ENCODE peak calls at places on chromosomes 2 and 18, in four cellular contexts. H is fibroblast of lung, I is cardiac fibroblast, L is IMR-90. F is an unnamed sample.

GRCh38 chr18:61256291-61256690 is 76.9 kb upstream of the CDH20 start:
- DNase-seq in H (no peak), I (no peak), L (no peak), F (no peak)

GRCh38 chr2:96843538-96844268 is at the start of gene ANKRD23:
- DNase-seq in H (no peak), I (no peak), L (no peak), F (no peak)

GRCh38 chr2:150587547-150588209 is 100.2 kb upstream of the RND3 start:
- DNase-seq in H (peak; percentile 65), I (peak; percentile 70), L (peak; percentile 65), F (no peak)

GRCh38 chr18:22488554-22488953 is 70.8 kb upstream of the CTAGE1 start:
- DNase-seq in H (no peak), I (peak; percentile 60), L (no peak), F (no peak)

GRCh38 chr2:12363569-12363968 is 353.2 kb upstream of the TRIB2 start:
- DNase-seq in H (no peak), I (peak; percentile 52), L (no peak), F (no peak)

GRCh38 chr18:72444756-72445155 is 99.4 kb downstream of the CBLN2 start:
- DNase-seq in H (no peak), I (no peak), L (no peak), F (no peak)

GRCh38 chr18:400466-400865 is 100.0 kb downstream of the COLEC12 start:
- DNase-seq in H (peak; percentile 80), I (peak; percentile 9), L (peak; percentile 74), F (no peak)

GRCh38 chr2:38261569-38262513 is 115.2 kb downstream of the ATL2 start:
- DNase-seq in H (no peak), I (no peak), L (no peak), F (no peak)

GRCh38 chr2:127193164-127193947 is 26.7 kb downstream of the CYP27C1 start:
- DNase-seq in H (peak; percentile 25), I (no peak), L (peak; percentile 25), F (no peak)

GRCh38 chr2:5479265-5479928 is 212.8 kb upstream of the SOX11 start:
- DNase-seq in H (no peak), I (no peak), L (no peak), F (no peak)

GRCh38 chr2:11129598-11130449 is 25.4 kb upstream of the SLC66A3 start:
- DNase-seq in H (peak; percentile 27), I (no peak), L (no peak), F (peak; percentile 90)

GRCh38 chr2:157858846-157859245 is 17.3 kb downstream of the ACVR1 start:
- DNase-seq in H (no peak), I (no peak), L (no peak), F (no peak)

GRCh38 chr2:231991664-231992063 is 30.2 kb downstream of the DIS3L2 start:
- DNase-seq in H (peak; percentile 48), I (peak; percentile 31), L (peak; percentile 26), F (no peak)

GRCh38 chr2:159971365-159972122 is 90.9 kb downstream of the PLA2R1 start:
- DNase-seq in H (no peak), I (no peak), L (no peak), F (no peak)

GRCh38 chr2:226836548-226836885 is 663 bp downstream of the RHBDD1 start:
- DNase-seq in H (no peak), I (no peak), L (no peak), F (no peak)

GRCh38 chr2:154836622-154837021 is 138.1 kb downstream of the KCNJ3 start:
- DNase-seq in H (no peak), I (no peak), L (no peak), F (no peak)

GRCh38 chr2:182241936-182242335 is 184.9 kb downstream of the PDE1A start:
- DNase-seq in H (no peak), I (no peak), L (peak; percentile 4), F (no peak)

GRCh38 chr2:213848631-213849030 is 562.2 kb upstream of the VWC2L start:
- DNase-seq in H (peak; percentile 78), I (no peak), L (peak; percentile 82), F (no peak)

GRCh38 chr18:75089748-75090327 is 119.1 kb downstream of the PTGR3 start:
- DNase-seq in H (no peak), I (no peak), L (no peak), F (no peak)

GRCh38 chr2:72895759-72896281 is 8.6 kb downstream of the SPR start:
- DNase-seq in H (peak; percentile 60), I (peak; percentile 48), L (peak; percentile 55), F (no peak)

GRCh38 chr2:176642074-176642473 is 372.8 kb downstream of the MTX2 start:
- DNase-seq in H (peak; percentile 83), I (peak; percentile 75), L (peak; percentile 51), F (no peak)

GRCh38 chr2:176457486-176457885 is 188.2 kb downstream of the MTX2 start:
- DNase-seq in H (no peak), I (peak; percentile 10), L (no peak), F (no peak)

GRCh38 chr2:54568876-54569298 is 112.8 kb downstream of the SPTBN1 start:
- DNase-seq in H (no peak), I (no peak), L (no peak), F (no peak)

GRCh38 chr18:867257-867656 is 37.4 kb upstream of the ADCYAP1 start:
- DNase-seq in H (no peak), I (no peak), L (no peak), F (no peak)

GRCh38 chr2:224712346-224712745 is 3.8 kb downstream of the CCDC195 start:
- DNase-seq in H (peak; percentile 45), I (peak; percentile 24), L (peak; percentile 2), F (no peak)

GRCh38 chr2:133886735-133887675 is 318.7 kb upstream of the NCKAP5 start:
- DNase-seq in H (peak; percentile 50), I (peak; percentile 78), L (peak; percentile 80), F (peak; percentile 50)

GRCh38 chr2:147689510-147689909 is 155.3 kb upstream of the ACVR2A start:
- DNase-seq in H (no peak), I (no peak), L (no peak), F (no peak)

GRCh38 chr2:11901351-11902069 is 155.1 kb downstream of the LPIN1 start:
- DNase-seq in H (no peak), I (no peak), L (no peak), F (no peak)

GRCh38 chr2:53877556-53877955 is 17.8 kb upstream of the GPR75 start:
- DNase-seq in H (peak; percentile 30), I (peak; percentile 57), L (peak; percentile 62), F (no peak)

GRCh38 chr18:36187138-36187825 is at the start of gene MOCOS:
- DNase-seq in H (peak; percentile 61), I (peak; percentile 53), L (peak; percentile 42), F (peak; percentile 76)
- TF ChIP-seq CTCF in H (no peak), I (no peak), L (no peak), F (no peak)

GRCh38 chr2:3594493-3595281 is at the start of gene COLEC11:
- DNase-seq in H (peak; percentile 31), I (peak; percentile 38), L (no peak), F (no peak)
- TF ChIP-seq CTCF in H (peak; percentile 27), I (peak; percentile 48), L (peak; percentile 7), F (peak; percentile 36)

GRCh38 chr2:120245520-120245835 is 7.2 kb upstream of the RALB start:
- DNase-seq in H (no peak), I (no peak), L (no peak), F (peak; percentile 35)
- TF ChIP-seq CTCF in H (no peak), I (no peak), L (no peak), F (no peak)

GRCh38 chr18:66497351-66497750 is 106.5 kb downstream of the CDH19 start:
- DNase-seq in H (no peak), I (no peak), L (no peak), F (no peak)

GRCh38 chr18:66495844-66496243 is 108.0 kb downstream of the CDH19 start:
- DNase-seq in H (peak; percentile 19), I (peak; percentile 60), L (no peak), F (peak; percentile 75)
- TF ChIP-seq CTCF in H (peak; percentile 41), I (peak; percentile 32), L (no peak), F (peak; percentile 91)

DNA sequence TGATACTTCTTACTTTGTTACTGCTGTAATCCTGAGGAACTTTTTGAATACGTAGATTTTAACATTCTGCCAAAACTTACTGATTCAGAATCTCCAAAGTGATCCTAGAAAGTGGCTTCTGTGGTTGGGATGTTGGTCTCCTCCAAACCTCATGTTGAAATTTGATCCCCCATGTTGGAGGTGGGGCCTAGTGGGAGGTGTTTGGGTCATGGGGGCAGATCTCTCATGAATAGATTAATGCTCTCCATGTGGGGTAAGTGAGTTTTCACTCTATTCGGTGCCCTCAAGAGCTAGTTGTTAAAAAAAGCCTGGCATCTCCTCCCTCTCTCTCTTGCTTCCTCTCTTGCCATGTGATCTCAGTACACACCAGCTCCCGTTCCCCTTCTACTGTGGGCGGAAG is 329.9 kb downstream of the HRH4 start:
- DNase-seq in H (no peak), I (no peak), L (no peak), F (no peak)
- TF ChIP-seq CTCF in H (no peak), I (no peak), L (no peak), F (no peak)

DNA sequence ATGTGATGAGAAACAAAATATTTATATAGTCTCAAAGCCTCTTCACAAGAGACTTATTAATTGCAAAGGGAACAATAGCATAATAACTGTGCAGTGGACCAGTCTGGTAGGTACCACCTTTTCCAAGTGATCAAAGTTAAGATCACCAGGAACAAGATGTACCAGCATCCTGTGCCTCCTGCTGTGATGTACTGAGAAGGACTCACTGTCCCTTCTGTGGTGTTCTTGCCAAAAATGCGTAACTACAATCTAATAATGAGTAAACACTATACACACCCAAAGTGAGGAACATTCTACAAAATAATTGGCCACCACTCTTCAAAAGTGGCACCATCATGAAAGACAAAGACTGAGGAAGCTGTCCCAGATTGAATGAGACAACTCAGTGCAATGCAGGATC is 14.5 kb downstream of the GNLY start:
- DNase-seq in H (no peak), I (no peak), L (no peak), F (no peak)
- TF ChIP-seq CTCF in H (no peak), I (no peak), L (no peak), F (no peak)

DNA sequence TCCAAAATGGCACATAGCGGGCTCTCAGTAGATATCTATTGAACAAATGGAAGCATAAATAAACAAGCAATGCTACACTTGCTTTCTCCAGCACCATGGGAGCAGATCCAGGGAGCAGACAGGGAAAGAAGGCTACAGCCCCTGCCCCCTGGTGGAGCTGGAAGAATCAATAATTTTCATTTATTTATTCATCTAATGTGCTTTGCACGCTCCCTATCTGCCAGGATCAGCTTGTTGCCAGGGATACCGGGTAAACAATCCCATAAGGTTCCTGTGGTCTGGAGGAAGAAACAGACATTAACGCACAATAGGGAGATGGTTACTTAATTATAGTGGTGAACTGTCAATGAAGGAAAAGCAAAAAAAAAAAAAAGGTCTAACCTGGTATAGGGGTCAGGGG is 40.1 kb upstream of the CLASP1 start:
- DNase-seq in H (peak; percentile 46), I (peak; percentile 57), L (peak; percentile 69), F (no peak)
- TF ChIP-seq CTCF in H (peak; percentile 60), I (peak; percentile 43), L (peak; percentile 56), F (peak; percentile 44)

GRCh38 chr2:172462393-172463381 is 35.3 kb downstream of the ITGA6 start:
- DNase-seq in H (no peak), I (no peak), L (no peak), F (no peak)
- TF ChIP-seq CTCF in H (no peak), I (no peak), L (no peak), F (no peak)